ENCODE peak calls at places on chromosomes 4 and X, in seven cellular contexts. C is mucosa of descending colon; M is cardiac muscle cell; O is heart right ventricle; J is aorta; L is CD4-positive, CD25-positive, alpha-beta regulatory T cell; B is thoracic aorta. X is an unnamed sample. For H3K4me1, the result is how much of the 10 kb centered on the place peaks cover.

GRCh38 chr4:159303435-159303834 is 200.6 kb downstream of the RAPGEF2 start:
- DNase-seq in J (no peak), C (no peak), M (no peak), B (no peak), L (no peak), O (no peak), X (no peak)

GRCh38 chrX:126165401-126165720 is 728 bp downstream of the DCAF12L2 start:
- DNase-seq in C (no peak), J (no peak), O (no peak), B (no peak), L (no peak), M (no peak), X (peak)

GRCh38 chr4:92387459-92388069 is 83.8 kb downstream of the GRID2 start:
- DNase-seq in L (no peak), J (no peak), M (peak), C (peak), B (no peak), O (no peak), X (peak)

GRCh38 chrX:1564750-1565683 is 26.4 kb upstream of the AKAP17A start:
- DNase-seq in O (no peak), L (peak), M (no peak), C (no peak), B (no peak), J (no peak), X (no peak)

GRCh38 chr4:186078977-186079697 is 10.2 kb downstream of the TLR3 start:
- DNase-seq in C (no peak), L (no peak), M (peak), J (no peak), B (no peak), O (no peak), X (no peak)

GRCh38 chr4:51906167-51906647 is 63.3 kb downstream of the DCUN1D4 start:
- DNase-seq in L (no peak), C (peak), O (no peak), M (no peak), J (no peak), B (no peak), X (no peak)

GRCh38 chrX:22629105-22629725 is 356.5 kb downstream of the CBLL2 start:
- DNase-seq in M (no peak), O (no peak), L (no peak), B (no peak), C (no peak), J (no peak), X (no peak)

GRCh38 chrX:118074086-118074485 is 42.5 kb downstream of the KLHL13 start:
- DNase-seq in J (no peak), O (no peak), M (no peak), C (no peak), B (no peak), L (no peak), X (no peak)

GRCh38 chrX:101359966-101360365 is 11.4 kb upstream of the TIMM8A start:
- DNase-seq in O (no peak), J (no peak), B (no peak), L (no peak), M (no peak), C (no peak), X (no peak)

GRCh38 chrX:110026099-110026844 is 23.4 kb downstream of the TMEM164 start:
- DNase-seq in L (no peak), J (no peak), C (peak), M (no peak), O (no peak), B (no peak), X (no peak)

GRCh38 chr4:33086351-33086900 is 2366.3 kb downstream of the PCDH7 start:
- DNase-seq in L (no peak), B (no peak), M (no peak), O (no peak), J (no peak), C (no peak), X (no peak)

GRCh38 chrX:45623266-45623665 is 422.6 kb upstream of the DIPK2B start:
- DNase-seq in O (no peak), M (no peak), J (no peak), L (no peak), C (no peak), B (no peak), X (no peak)

GRCh38 chrX:136525738-136526606 is 6.0 kb upstream of the VGLL1 start:
- DNase-seq in C (peak), J (peak), O (peak), L (no peak), M (no peak), B (peak), X (no peak)

GRCh38 chrX:36974896-36975295 is 33.3 kb upstream of the FAM47C start:
- DNase-seq in B (no peak), L (no peak), O (no peak), J (no peak), C (no peak), M (no peak), X (no peak)

GRCh38 chr4:54940996-54941395 is 184.4 kb downstream of the KDR start:
- DNase-seq in L (no peak), B (no peak), O (no peak), C (no peak), J (no peak), M (no peak), X (no peak)

GRCh38 chr4:99637174-99637573 is 20.5 kb downstream of the C4orf54 start:
- DNase-seq in B (no peak), C (no peak), O (no peak), L (no peak), J (no peak), M (no peak), X (no peak)

GRCh38 chr4:27154706-27155105 is 294.1 kb downstream of the STIM2 start:
- DNase-seq in J (no peak), O (no peak), M (no peak), C (no peak), L (no peak), B (no peak), X (no peak)

GRCh38 chr4:116413222-116413621 is 672.2 kb downstream of the TRAM1L1 start:
- DNase-seq in J (no peak), O (no peak), C (no peak), B (no peak), M (no peak), L (no peak), X (no peak)

GRCh38 chr4:2135083-2135482 is 76.0 kb downstream of the NAT8L start:
- DNase-seq in B (no peak), O (no peak), C (peak), M (peak), J (no peak), L (peak), X (no peak)

GRCh38 chr4:47510506-47511143 is 25.6 kb downstream of the ATP10D start:
- DNase-seq in M (no peak), C (no peak), B (no peak), L (no peak), O (no peak), J (no peak), X (no peak)

GRCh38 chrX:3728454-3728853 is 15.0 kb upstream of the PRKX start:
- DNase-seq in B (no peak), C (no peak), L (no peak), O (no peak), M (no peak), J (no peak), X (no peak)

GRCh38 chr4:1130318-1131186 is 17.2 kb upstream of the RNF212 start:
- DNase-seq in C (peak), M (peak), L (peak), B (no peak), O (peak), J (peak), X (peak)

DNA sequence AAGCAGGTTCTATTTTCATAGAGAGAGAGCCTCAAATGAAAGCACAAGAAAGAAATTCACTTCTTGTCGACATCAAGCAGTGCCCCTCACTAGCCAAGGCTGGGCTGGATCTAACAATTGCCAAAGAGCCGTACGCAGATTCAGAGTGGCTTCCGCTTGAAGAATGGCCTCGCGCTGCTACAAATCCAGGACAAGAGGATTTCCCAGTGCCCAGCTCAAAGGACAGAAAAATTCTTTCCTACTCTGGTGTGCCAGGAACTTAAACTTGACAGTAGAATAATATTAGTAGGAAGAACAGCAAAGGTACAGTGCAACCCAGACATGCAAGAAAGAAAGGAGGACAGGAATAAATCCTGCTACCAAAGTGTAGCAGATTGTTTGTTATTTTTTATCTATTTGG is 56.5 kb upstream of the PPARGC1A start:
- DNase-seq in M (peak), O (no peak), L (no peak), B (no peak), C (no peak), J (no peak), X (no peak)
- H3K4me1 ChIP-seq in M (under half), O (under half), L (under half), B (under half), C (under half), J (under half), X (under half)

DNA sequence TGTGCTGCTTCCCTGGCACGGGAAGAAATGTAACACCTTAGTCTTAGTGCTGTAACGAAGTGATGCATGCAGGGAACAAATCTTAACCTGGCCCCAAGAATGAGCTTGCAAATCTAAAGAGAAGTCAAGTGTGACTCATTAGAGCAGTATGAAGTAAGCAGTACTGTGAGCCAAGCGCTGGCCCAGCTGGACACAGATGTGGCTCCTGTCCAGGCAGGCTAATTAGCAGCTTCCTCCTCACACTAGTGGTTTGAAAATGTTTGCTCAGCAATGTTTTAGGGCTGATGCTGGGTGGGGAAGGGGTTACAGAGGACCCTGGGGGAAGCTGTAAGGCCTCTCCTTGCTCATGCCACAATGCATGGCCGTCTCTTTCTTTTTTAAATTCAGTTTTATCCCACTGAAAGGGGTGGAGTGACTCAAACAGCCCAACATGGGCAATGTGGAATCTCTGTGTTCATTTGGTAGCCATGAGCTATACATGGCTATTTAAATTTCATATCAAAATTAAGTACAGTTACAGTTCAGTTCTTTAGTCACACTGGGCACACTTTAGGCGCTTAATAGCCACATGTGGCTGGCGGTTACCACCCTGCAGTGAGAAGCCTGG is 48.9 kb downstream of the MAP7D2 start:
- DNase-seq in L (no peak), O (peak), J (peak), C (peak), M (no peak), B (peak), X (peak)
- H3K4me1 ChIP-seq in L (under half), O (under half), J (under half), C (under half), M (under half), B (under half), X (under half)

GRCh38 chr4:147829401-147830101 is 97.7 kb downstream of the ARHGAP10 start:
- DNase-seq in J (peak), L (no peak), O (peak), B (no peak), C (no peak), M (peak), X (no peak)

GRCh38 chr4:147833254-147833653 is 101.4 kb downstream of the ARHGAP10 start:
- DNase-seq in L (no peak), C (no peak), B (no peak), J (no peak), O (no peak), M (no peak), X (no peak)

GRCh38 chr4:147830987-147831386 is 99.1 kb downstream of the ARHGAP10 start:
- DNase-seq in J (no peak), C (no peak), B (no peak), M (no peak), O (no peak), L (no peak), X (no peak)

GRCh38 chr4:147830102-147830463 is 98.2 kb downstream of the ARHGAP10 start:
- DNase-seq in B (no peak), J (no peak), O (no peak), L (no peak), M (no peak), C (no peak), X (no peak)

DNA sequence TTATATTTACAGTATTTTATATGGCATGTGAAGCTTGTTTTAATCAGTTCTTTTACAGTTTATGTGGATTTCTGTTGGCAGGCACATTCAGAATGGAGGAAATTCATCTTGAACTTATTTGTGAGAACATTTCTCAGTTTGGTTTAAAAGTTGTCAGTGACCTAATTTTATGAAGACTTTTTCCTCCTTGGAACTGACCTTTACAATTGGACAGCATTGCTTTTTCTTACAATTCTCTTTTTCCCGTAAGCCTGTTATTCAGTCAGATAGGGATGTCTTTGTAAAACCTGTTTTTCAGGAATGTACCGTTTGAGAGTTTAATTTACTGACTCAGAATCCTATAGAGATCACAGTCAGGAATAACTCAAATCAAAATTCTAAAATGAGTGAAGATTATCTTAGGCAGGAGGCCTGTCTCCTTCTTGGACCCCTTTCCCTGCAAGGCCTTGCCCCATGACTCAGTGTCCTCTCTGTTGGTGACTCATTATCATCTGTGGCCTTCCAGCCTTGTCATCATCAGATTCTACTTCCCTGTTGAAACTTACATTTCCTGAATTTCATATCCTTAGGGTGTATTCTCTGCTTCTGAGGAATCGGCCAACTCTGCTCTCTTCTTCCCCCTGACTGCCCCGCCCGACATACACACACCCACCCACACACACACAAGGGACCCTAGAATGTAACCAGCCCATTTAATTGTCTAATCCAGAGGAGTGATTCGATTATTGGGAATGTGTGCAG is 99.7 kb downstream of the ARHGAP10 start:
- DNase-seq in L (no peak), C (peak), B (peak), M (no peak), J (no peak), O (no peak), X (no peak)
- H3K4me1 ChIP-seq in L (under half), C (under half), B (half or more), M (under half), J (under half), O (under half), X (under half)

DNA sequence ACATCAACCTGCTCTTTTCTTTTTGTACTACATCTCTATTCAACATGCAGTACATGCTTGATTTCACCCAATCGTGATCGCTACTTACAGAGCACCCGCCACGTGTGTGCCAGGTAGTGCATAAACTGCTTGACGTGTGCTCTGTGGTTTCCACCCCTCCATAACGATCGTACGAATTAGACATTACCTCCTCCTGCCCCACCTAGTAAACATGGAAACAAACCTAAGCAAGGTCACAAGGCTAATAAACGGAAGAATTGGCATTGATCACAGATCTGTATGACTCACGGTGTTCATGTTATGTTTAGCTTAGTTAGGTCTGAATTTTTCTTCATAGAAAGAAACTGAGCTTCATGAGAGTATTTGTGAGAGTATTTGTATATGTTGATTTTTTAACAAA is 64.1 kb downstream of the STX18 start:
- DNase-seq in B (no peak), M (no peak), J (no peak), C (peak), O (no peak), L (no peak), X (no peak)
- H3K4me1 ChIP-seq in B (under half), M (under half), J (under half), C (under half), O (under half), L (under half), X (under half)

GRCh38 chrX:19886375-19886774 is 1.0 kb downstream of the SH3KBP1 start:
- DNase-seq in M (no peak), L (no peak), J (no peak), C (no peak), B (no peak), O (no peak), X (no peak)
- H3K4me1 ChIP-seq in M (under half), L (under half), J (under half), C (under half), B (under half), O (under half), X (under half)

X was measured in pancreas.